ENCODE peak calls at places on chromosome 1, in four cellular contexts. D is GDM1, U is GM12865, N is amniotic stem cell. O is an unnamed sample.

GRCh38 chr1:21671915-21672314 is 2.8 kb upstream of the RAP1GAP start:
- DNase-seq in D (no peak), U (no peak), N (no peak), O (no peak)

GRCh38 chr1:248810727-248811513 is 14.8 kb downstream of the SH3BP5L start:
- DNase-seq in D (no peak), U (no peak), N (no peak), O (no peak)

GRCh38 chr1:179021873-179022272 is 3.8 kb upstream of the FAM20B start:
- DNase-seq in D (no peak), U (no peak), N (no peak), O (no peak)

GRCh38 chr1:177103005-177103404 is 61.5 kb downstream of the ASTN1 start:
- DNase-seq in D (no peak), U (no peak), N (no peak), O (no peak)

GRCh38 chr1:178650950-178651461 is 74.0 kb upstream of the RALGPS2 start:
- DNase-seq in D (no peak), U (no peak), N (no peak), O (no peak)

GRCh38 chr1:34983700-34984355 is 1.3 kb downstream of the TMEM35B start:
- DNase-seq in D (no peak), U (no peak), N (no peak), O (no peak)

GRCh38 chr1:235105051-235106043 is 23.3 kb downstream of the TOMM20 start:
- DNase-seq in D (no peak), U (peak; percentile 92), N (no peak), O (no peak)

GRCh38 chr1:192763756-192764155 is 45.1 kb upstream of the RGS2 start:
- DNase-seq in D (no peak), U (no peak), N (peak; percentile 61), O (no peak)

GRCh38 chr1:26950602-26951001 is 9.7 kb downstream of the KDF1 start:
- DNase-seq in D (no peak), U (no peak), N (no peak), O (no peak)

GRCh38 chr1:45306319-45306718 is 20.4 kb upstream of the HPDL start:
- DNase-seq in D (peak; percentile 17), U (peak; percentile 87), N (no peak), O (peak; percentile 16)

GRCh38 chr1:203143671-203144070 is 16.1 kb downstream of the ADORA1 start:
- DNase-seq in D (no peak), U (no peak), N (no peak), O (no peak)

GRCh38 chr1:91502882-91503184 is 2.2 kb downstream of the CDC7 start:
- DNase-seq in D (no peak), U (peak; percentile 40), N (no peak), O (peak; percentile 68)

GRCh38 chr1:96927125-96927524 is 205.5 kb downstream of the PTBP2 start:
- DNase-seq in D (no peak), U (no peak), N (no peak), O (no peak)

GRCh38 chr1:157301477-157302198 is 163.4 kb upstream of the ETV3 start:
- DNase-seq in D (no peak), U (no peak), N (no peak), O (no peak)

GRCh38 chr1:93673159-93673657 is 8.4 kb downstream of the BCAR3 start:
- DNase-seq in D (no peak), U (no peak), N (no peak), O (no peak)

GRCh38 chr1:15260418-15261154 is 13.6 kb downstream of the FHAD1 start:
- DNase-seq in D (no peak), U (no peak), N (no peak), O (no peak)

GRCh38 chr1:58815069-58815679 is 31.3 kb upstream of the JUN start:
- DNase-seq in D (no peak), U (peak; percentile 88), N (peak; percentile 79), O (peak; percentile 25)

GRCh38 chr1:157993179-157994080 is at the start of gene KIRREL1:
- DNase-seq in D (peak; percentile 68), U (no peak), N (no peak), O (no peak)

GRCh38 chr1:28437924-28438699 is 67.7 kb upstream of the RCC1 start:
- DNase-seq in D (peak; percentile 90), U (peak; percentile 18), N (peak; percentile 94), O (peak; percentile 97)

GRCh38 chr1:62884156-62884740 is 100.3 kb downstream of the ATG4C start:
- DNase-seq in D (no peak), U (no peak), N (no peak), O (no peak)

GRCh38 chr1:241639653-241640148 is 468 bp downstream of the CHML start:
- DNase-seq in D (no peak), U (peak; percentile 68), N (no peak), O (peak; percentile 53)

GRCh38 chr1:205294175-205294913 is 27.2 kb downstream of the NUAK2 start:
- DNase-seq in D (no peak), U (no peak), N (peak; percentile 91), O (no peak)

GRCh38 chr1:226046240-226046639 is 16.3 kb upstream of the H3-3A start:
- DNase-seq in D (no peak), U (no peak), N (no peak), O (no peak)

GRCh38 chr1:47533176-47534039 is 95.6 kb downstream of the FOXD2 start:
- DNase-seq in D (no peak), U (no peak), N (peak; percentile 58), O (no peak)

GRCh38 chr1:184223216-184223615 is 163.6 kb upstream of the C1orf21 start:
- DNase-seq in D (no peak), U (no peak), N (no peak), O (no peak)

GRCh38 chr1:30598571-30599114 is 124.7 kb downstream of the MATN1 start:
- DNase-seq in D (no peak), U (no peak), N (no peak), O (no peak)

GRCh38 chr1:114093624-114094302 is 59.9 kb downstream of the SYT6 start:
- DNase-seq in D (no peak), U (no peak), N (no peak), O (no peak)

GRCh38 chr1:25435315-25436103 is 4.8 kb downstream of the MACO1 start:
- DNase-seq in D (no peak), U (peak; percentile 41), N (no peak), O (peak; percentile 35)

GRCh38 chr1:31633117-31633516 is 11.6 kb downstream of the PEF1 start:
- DNase-seq in D (no peak), U (peak; percentile 26), N (no peak), O (peak; percentile 18)

GRCh38 chr1:23904748-23905357 is 8.3 kb downstream of the CNR2 start:
- DNase-seq in D (no peak), U (peak; percentile 88), N (no peak), O (no peak)